ENCODE peak calls at places on chromosomes 13 and 19, in seven cellular contexts. W is thoracic aorta; E is stomach; A is CD4-positive, alpha-beta T cell; X is WTC11; K is body of pancreas; J is IMR-90. Y is an unnamed sample.

GRCh38 chr19:656751-657559 is 6.1 kb downstream of the RNF126 start:
- DNase-seq in W (no peak), E (no peak), A (no peak), X (no peak), K (no peak), J (no peak), Y (no peak)

GRCh38 chr19:19490247-19490968 is 24.9 kb downstream of the TSSK6 start:
- DNase-seq in W (peak), E (peak), A (peak), X (peak), K (peak), J (peak), Y (peak)

GRCh38 chr19:11460207-11460606 is 20.6 kb downstream of the ELAVL3 start:
- DNase-seq in W (no peak), E (no peak), A (no peak), X (peak), K (no peak), J (no peak), Y (no peak)

GRCh38 chr19:53792721-53793433 is 31.2 kb downstream of the NLRP12 start:
- DNase-seq in W (peak), E (peak), A (peak), X (peak), K (peak), J (peak), Y (peak)

GRCh38 chr13:30441304-30441703 is 19.0 kb downstream of the UBE2L5 start:
- DNase-seq in W (no peak), E (no peak), A (no peak), X (no peak), K (no peak), J (peak), Y (no peak)

GRCh38 chr19:56108447-56109195 is 12.5 kb downstream of the ZNF787 start:
- DNase-seq in W (no peak), E (peak), A (no peak), X (no peak), K (peak), J (peak), Y (peak)

GRCh38 chr13:81738364-81738763 is 1397.4 kb upstream of the SPRY2 start:
- DNase-seq in W (no peak), E (no peak), A (no peak), X (no peak), K (no peak), J (no peak), Y (no peak)

GRCh38 chr19:3479819-3480215 is 508 bp downstream of the SMIM24 start:
- DNase-seq in W (no peak), E (peak), A (no peak), X (peak), K (no peak), J (no peak), Y (no peak)

GRCh38 chr13:93235258-93236015 is 8.8 kb downstream of the GPC6 start:
- DNase-seq in W (no peak), E (no peak), A (no peak), X (no peak), K (no peak), J (peak), Y (peak)

GRCh38 chr19:46722004-46722380 is 5.1 kb upstream of the PRKD2 start:
- DNase-seq in W (no peak), E (no peak), A (no peak), X (no peak), K (no peak), J (no peak), Y (no peak)

GRCh38 chr13:24141333-24141910 is 19.1 kb upstream of the SPATA13 start:
- DNase-seq in W (no peak), E (no peak), A (no peak), X (no peak), K (no peak), J (peak), Y (no peak)

GRCh38 chr13:64534302-64534701 is 2695.8 kb downstream of the PCDH9 start:
- DNase-seq in W (no peak), E (no peak), A (no peak), X (no peak), K (no peak), J (no peak), Y (no peak)

GRCh38 chr13:64525687-64526086 is 2704.4 kb downstream of the PCDH9 start:
- DNase-seq in W (no peak), E (no peak), A (no peak), X (no peak), K (no peak), J (no peak), Y (no peak)

GRCh38 chr13:64531400-64531799 is 2698.7 kb downstream of the PCDH9 start:
- DNase-seq in W (no peak), E (no peak), A (no peak), X (no peak), K (no peak), J (no peak), Y (no peak)

GRCh38 chr13:64527561-64527960 is 2702.6 kb downstream of the PCDH9 start:
- DNase-seq in W (no peak), E (no peak), A (no peak), X (no peak), K (no peak), J (no peak), Y (no peak)

DNA sequence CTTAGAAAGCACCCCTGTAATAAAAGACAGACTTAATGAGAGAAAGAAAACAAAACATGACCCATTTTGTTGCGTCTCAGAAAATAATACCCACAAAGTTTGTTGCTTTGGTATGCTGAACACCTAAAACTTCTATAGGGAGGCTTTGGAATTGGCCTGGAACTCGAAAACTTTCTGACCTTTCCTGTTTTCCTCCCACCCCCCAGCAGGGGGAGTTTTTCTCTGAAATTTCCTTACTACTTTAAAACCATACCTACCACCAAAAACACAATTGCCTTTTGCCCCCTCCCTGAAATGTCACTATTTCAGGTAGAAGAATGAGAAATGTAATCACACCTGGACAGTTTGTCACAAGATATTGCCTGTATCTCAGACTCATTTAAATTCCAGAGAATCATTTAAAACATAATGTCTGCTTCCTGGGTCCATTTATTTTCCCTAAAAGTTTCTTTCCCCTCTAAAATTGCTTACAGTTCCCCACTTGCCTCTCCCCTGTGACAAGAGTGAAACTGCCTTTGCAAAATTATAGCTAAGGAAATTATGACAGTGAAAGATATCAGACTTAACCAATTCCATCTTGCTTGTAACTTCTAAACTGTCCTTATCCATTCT is 2700.2 kb downstream of the PCDH9 start:
- DNase-seq in W (no peak), E (no peak), A (no peak), X (peak), K (peak), J (no peak), Y (peak)
- TF ChIP-seq CTCF in W (no peak), E (no peak), A (peak), X (peak), K (peak), J (peak), Y (peak)

DNA sequence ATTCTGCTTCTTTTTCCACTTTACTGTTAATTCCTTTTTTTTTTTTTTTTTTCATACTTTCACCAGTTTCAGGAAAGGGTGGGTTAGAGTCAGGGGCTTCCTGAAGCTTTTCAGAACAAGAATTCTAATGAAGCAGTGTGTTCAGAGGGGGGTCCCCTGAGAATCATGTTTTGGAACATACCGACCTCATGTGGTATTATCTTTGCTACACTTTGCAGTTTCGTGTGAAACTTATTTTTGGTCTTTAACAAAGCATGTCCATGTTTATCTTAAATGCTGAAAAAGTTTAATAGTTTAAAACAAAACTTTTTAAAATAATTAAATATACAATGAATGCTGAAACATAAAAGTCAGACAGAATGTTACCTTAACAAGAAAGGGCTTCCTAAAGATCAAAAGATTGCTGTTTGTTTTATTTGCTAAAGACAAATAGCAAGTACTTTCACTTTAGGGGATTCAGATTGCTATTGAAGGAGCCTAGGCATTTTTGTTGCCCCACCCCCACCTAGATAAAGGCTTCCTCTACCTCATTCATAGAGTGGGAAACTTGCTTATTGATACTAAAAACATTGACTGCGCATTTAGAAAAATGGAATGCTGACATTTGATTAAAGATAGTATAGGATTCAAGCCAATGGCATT is 21.1 kb upstream of the POMP start:
- DNase-seq in W (no peak), E (no peak), A (no peak), X (no peak), K (no peak), J (no peak), Y (no peak)
- TF ChIP-seq CTCF in W (no peak), E (no peak), A (no peak), X (no peak), K (no peak), J (no peak), Y (no peak)

GRCh38 chr13:40341086-40341471 is 325.4 kb downstream of the FOXO1 start:
- DNase-seq in W (no peak), E (no peak), A (no peak), X (no peak), K (no peak), J (no peak), Y (peak)

GRCh38 chr13:40338217-40338616 is 328.2 kb downstream of the FOXO1 start:
- DNase-seq in W (no peak), E (no peak), A (no peak), X (no peak), K (no peak), J (no peak), Y (no peak)

GRCh38 chr13:40342461-40342860 is 324.0 kb downstream of the FOXO1 start:
- DNase-seq in W (no peak), E (no peak), A (no peak), X (no peak), K (no peak), J (no peak), Y (no peak)

GRCh38 chr13:40341501-40341900 is 324.9 kb downstream of the FOXO1 start:
- DNase-seq in W (no peak), E (no peak), A (no peak), X (no peak), K (no peak), J (no peak), Y (no peak)

DNA sequence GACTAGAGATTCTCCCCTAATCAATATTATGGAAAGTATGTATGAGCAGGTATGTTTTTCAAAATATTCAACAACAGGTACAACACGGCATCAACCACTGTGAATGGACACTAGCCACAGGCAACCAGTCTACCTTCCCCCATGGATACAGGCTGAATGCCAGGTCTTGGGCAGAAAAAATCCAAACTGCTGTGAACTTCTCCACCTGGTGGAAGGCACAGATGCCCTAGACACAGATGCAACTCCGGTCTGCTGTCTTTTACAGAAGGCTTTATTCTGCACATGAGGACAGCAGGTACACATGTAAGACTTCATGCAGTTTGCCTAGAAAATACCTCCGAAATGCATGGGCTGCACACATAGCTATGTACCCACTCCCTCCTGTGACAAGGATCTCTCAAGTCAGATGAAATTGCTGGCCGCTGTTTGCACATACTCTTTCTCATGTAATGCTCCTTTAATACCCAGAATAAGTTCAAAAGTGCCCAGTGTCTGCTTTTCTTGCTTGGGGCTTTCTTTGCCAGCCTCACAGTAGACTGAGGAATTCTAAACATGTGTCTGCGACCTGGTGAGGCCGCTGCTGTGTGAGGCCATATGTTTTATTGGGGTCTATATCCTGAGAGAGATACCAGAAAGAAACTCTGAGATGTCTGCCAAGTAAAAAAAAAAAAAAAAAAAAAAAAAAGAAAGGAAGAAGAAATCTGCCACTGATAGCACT is 325.9 kb downstream of the FOXO1 start:
- DNase-seq in W (no peak), E (no peak), A (no peak), X (no peak), K (peak), J (no peak), Y (peak)
- TF ChIP-seq CTCF in W (no peak), E (no peak), A (no peak), X (no peak), K (peak), J (no peak), Y (peak)

GRCh38 chr19:33497778-33498175 is 23.8 kb downstream of the PEPD start:
- DNase-seq in W (no peak), E (no peak), A (no peak), X (no peak), K (no peak), J (no peak), Y (no peak)
- TF ChIP-seq CTCF in W (no peak), E (no peak), A (no peak), X (no peak), K (no peak), J (no peak), Y (no peak)

DNA sequence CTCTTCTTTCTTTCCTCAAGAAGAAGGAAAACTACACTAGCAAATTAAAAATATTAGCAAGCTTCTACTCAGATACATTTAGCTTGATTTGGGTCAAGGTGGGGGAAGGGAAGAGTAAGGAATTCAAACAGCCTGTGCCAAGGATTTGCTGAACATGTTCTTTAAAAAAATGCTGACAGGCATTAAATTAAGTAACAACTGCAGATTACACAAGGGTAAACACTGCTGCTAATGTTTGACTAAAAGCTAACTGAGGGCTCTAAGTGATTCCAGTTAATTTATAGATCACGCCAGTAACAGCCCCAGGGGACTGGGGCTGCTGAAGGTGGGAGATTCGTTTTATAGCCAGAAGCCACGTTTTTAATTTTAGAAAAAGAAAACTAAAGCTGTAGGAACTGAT is 321.7 kb downstream of the DLEU7 start:
- DNase-seq in W (no peak), E (no peak), A (no peak), X (no peak), K (peak), J (peak), Y (peak)
- TF ChIP-seq CTCF in W (no peak), E (no peak), A (no peak), X (no peak), K (no peak), J (no peak), Y (no peak)

GRCh38 chr13:79480954-79481684 is at the start of gene NDFIP2:
- DNase-seq in W (peak), E (peak), A (peak), X (peak), K (peak), J (peak), Y (peak)
- TF ChIP-seq CTCF in W (no peak), E (no peak), A (no peak), X (no peak), K (no peak), J (no peak), Y (no peak)